ENCODE peak calls at places on chromosomes 4 and X, in four cellular contexts. One of them, this sample, is unnamed.

GRCh38 chr4:55866973-55867574 is 13.6 kb downstream of the EXOC1 start:
- DNase-seq in uterus: no peak
- DNase-seq in CD4-positive, CD25-positive, alpha-beta regulatory T cell: peak; percentile 74
- DNase-seq in substantia nigra: no peak
- DNase-seq in this sample: no peak

GRCh38 chr4:159141193-159141592 is 38.3 kb downstream of the RAPGEF2 start:
- DNase-seq in uterus: no peak
- DNase-seq in CD4-positive, CD25-positive, alpha-beta regulatory T cell: no peak
- DNase-seq in substantia nigra: no peak
- DNase-seq in this sample: no peak

GRCh38 chr4:45199736-45200135 is 473.4 kb upstream of the GNPDA2 start:
- DNase-seq in uterus: no peak
- DNase-seq in CD4-positive, CD25-positive, alpha-beta regulatory T cell: no peak
- DNase-seq in substantia nigra: no peak
- DNase-seq in this sample: no peak

GRCh38 chr4:184954482-184954881 is 63.8 kb upstream of the HELT start:
- DNase-seq in uterus: no peak
- DNase-seq in CD4-positive, CD25-positive, alpha-beta regulatory T cell: no peak
- DNase-seq in substantia nigra: no peak
- DNase-seq in this sample: no peak

GRCh38 chr4:102541708-102542107 is 40.5 kb downstream of the NFKB1 start:
- DNase-seq in uterus: no peak
- DNase-seq in CD4-positive, CD25-positive, alpha-beta regulatory T cell: no peak
- DNase-seq in substantia nigra: peak; percentile 37
- DNase-seq in this sample: no peak

GRCh38 chr4:183816882-183817509 is 88.1 kb upstream of the STOX2 start:
- DNase-seq in uterus: no peak
- DNase-seq in CD4-positive, CD25-positive, alpha-beta regulatory T cell: no peak
- DNase-seq in substantia nigra: no peak
- DNase-seq in this sample: no peak

GRCh38 chr4:43718369-43718768 is 730.2 kb downstream of the KCTD8 start:
- DNase-seq in uterus: no peak
- DNase-seq in CD4-positive, CD25-positive, alpha-beta regulatory T cell: no peak
- DNase-seq in substantia nigra: no peak
- DNase-seq in this sample: no peak

GRCh38 chr4:7199771-7200441 is 7.6 kb downstream of the SORCS2 start:
- DNase-seq in uterus: peak; percentile 14
- DNase-seq in CD4-positive, CD25-positive, alpha-beta regulatory T cell: no peak
- DNase-seq in substantia nigra: no peak
- DNase-seq in this sample: no peak

GRCh38 chrX:148556498-148556897 is 56.1 kb downstream of the AFF2 start:
- DNase-seq in uterus: no peak
- DNase-seq in CD4-positive, CD25-positive, alpha-beta regulatory T cell: no peak
- DNase-seq in substantia nigra: no peak
- DNase-seq in this sample: no peak

GRCh38 chrX:120459313-120459712 is 9.8 kb downstream of the LAMP2 start:
- DNase-seq in uterus: no peak
- DNase-seq in CD4-positive, CD25-positive, alpha-beta regulatory T cell: no peak
- DNase-seq in substantia nigra: no peak
- DNase-seq in this sample: no peak

GRCh38 chr4:182416101-182416500 is 172.9 kb downstream of the TENM3 start:
- DNase-seq in uterus: no peak
- DNase-seq in CD4-positive, CD25-positive, alpha-beta regulatory T cell: no peak
- DNase-seq in substantia nigra: no peak
- DNase-seq in this sample: no peak

GRCh38 chr4:104451573-104451972 is 43.1 kb downstream of the CXXC4 start:
- DNase-seq in uterus: no peak
- DNase-seq in CD4-positive, CD25-positive, alpha-beta regulatory T cell: no peak
- DNase-seq in substantia nigra: no peak
- DNase-seq in this sample: no peak

GRCh38 chr4:54942735-54943134 is 182.7 kb downstream of the KDR start:
- DNase-seq in uterus: no peak
- DNase-seq in CD4-positive, CD25-positive, alpha-beta regulatory T cell: peak; percentile 70
- DNase-seq in substantia nigra: no peak
- DNase-seq in this sample: no peak

GRCh38 chrX:41716217-41716616 is 7.8 kb upstream of the GPR82 start:
- DNase-seq in uterus: no peak
- DNase-seq in CD4-positive, CD25-positive, alpha-beta regulatory T cell: no peak
- DNase-seq in substantia nigra: no peak
- DNase-seq in this sample: no peak

GRCh38 chrX:118603981-118604380 is 108.4 kb downstream of the DOCK11 start:
- DNase-seq in uterus: peak; percentile 42
- DNase-seq in CD4-positive, CD25-positive, alpha-beta regulatory T cell: peak; percentile 46
- DNase-seq in substantia nigra: peak; percentile 0
- DNase-seq in this sample: no peak